ENCODE peak calls at places on chromosome 18, in six cellular contexts. One of them, this sample, is unnamed.
A peak's percentile ranks its signal among the peaks of the same experiment; 100 is the strongest.

GRCh38 chr18:74376523-74376922 is 60.9 kb downstream of the C18orf63 start:
- DNase-seq in T-helper 1 cell: no peak
- DNase-seq in kidney: no peak
- DNase-seq in stimulated activated naive B cell treated with anti-CD40 and anti-IgM and Interleukin-4, amounts not matched to agents 10 μg/mL and 1 μg/mL and 100 μg/mL, for 72 hours: no peak
- DNase-seq in NCI-H774: no peak
- DNase-seq in spleen: no peak
- DNase-seq in this sample: no peak

GRCh38 chr18:77321823-77322805 is 72.5 kb downstream of the GALR1 start:
- DNase-seq in T-helper 1 cell: no peak
- DNase-seq in kidney: no peak
- DNase-seq in stimulated activated naive B cell treated with anti-CD40 and anti-IgM and Interleukin-4, amounts not matched to agents 10 μg/mL and 1 μg/mL and 100 μg/mL, for 72 hours: no peak
- DNase-seq in NCI-H774: no peak
- DNase-seq in spleen: no peak
- DNase-seq in this sample: no peak

GRCh38 chr18:23871410-23871809 is 143.1 kb upstream of the TTC39C start:
- DNase-seq in T-helper 1 cell: peak; percentile 67
- DNase-seq in kidney: no peak
- DNase-seq in stimulated activated naive B cell treated with anti-CD40 and anti-IgM and Interleukin-4, amounts not matched to agents 10 μg/mL and 1 μg/mL and 100 μg/mL, for 72 hours: peak; percentile 49
- DNase-seq in NCI-H774: no peak
- DNase-seq in spleen: peak; percentile 85
- DNase-seq in this sample: no peak

GRCh38 chr18:7338846-7339245 is 108.0 kb downstream of the LRRC30 start:
- DNase-seq in T-helper 1 cell: no peak
- DNase-seq in kidney: no peak
- DNase-seq in stimulated activated naive B cell treated with anti-CD40 and anti-IgM and Interleukin-4, amounts not matched to agents 10 μg/mL and 1 μg/mL and 100 μg/mL, for 72 hours: no peak
- DNase-seq in NCI-H774: no peak
- DNase-seq in spleen: no peak
- DNase-seq in this sample: no peak

GRCh38 chr18:3599235-3599634 is 149.3 kb downstream of the TGIF1 start:
- DNase-seq in T-helper 1 cell: no peak
- DNase-seq in kidney: no peak
- DNase-seq in stimulated activated naive B cell treated with anti-CD40 and anti-IgM and Interleukin-4, amounts not matched to agents 10 μg/mL and 1 μg/mL and 100 μg/mL, for 72 hours: no peak
- DNase-seq in NCI-H774: no peak
- DNase-seq in spleen: no peak
- DNase-seq in this sample: no peak

GRCh38 chr18:32612651-32613050 is 142.0 kb upstream of the GAREM1 start:
- DNase-seq in T-helper 1 cell: no peak
- DNase-seq in kidney: no peak
- DNase-seq in stimulated activated naive B cell treated with anti-CD40 and anti-IgM and Interleukin-4, amounts not matched to agents 10 μg/mL and 1 μg/mL and 100 μg/mL, for 72 hours: no peak
- DNase-seq in NCI-H774: peak; percentile 5
- DNase-seq in spleen: no peak
- DNase-seq in this sample: no peak

GRCh38 chr18:79797518-79798345 is at the start of gene KCNG2:
- DNase-seq in T-helper 1 cell: no peak
- DNase-seq in kidney: peak; percentile 68
- DNase-seq in stimulated activated naive B cell treated with anti-CD40 and anti-IgM and Interleukin-4, amounts not matched to agents 10 μg/mL and 1 μg/mL and 100 μg/mL, for 72 hours: no peak
- DNase-seq in NCI-H774: no peak
- DNase-seq in spleen: peak; percentile 87
- DNase-seq in this sample: peak; percentile 81

GRCh38 chr18:596288-596881 is 403 bp upstream of the CLUL1 start:
- DNase-seq in T-helper 1 cell: no peak
- DNase-seq in kidney: peak; percentile 87
- DNase-seq in stimulated activated naive B cell treated with anti-CD40 and anti-IgM and Interleukin-4, amounts not matched to agents 10 μg/mL and 1 μg/mL and 100 μg/mL, for 72 hours: peak; percentile 8
- DNase-seq in NCI-H774: peak; percentile 65
- DNase-seq in spleen: no peak
- DNase-seq in this sample: no peak

GRCh38 chr18:52288403-52289004 is 51.5 kb upstream of the DCC start:
- DNase-seq in T-helper 1 cell: no peak
- DNase-seq in kidney: no peak
- DNase-seq in stimulated activated naive B cell treated with anti-CD40 and anti-IgM and Interleukin-4, amounts not matched to agents 10 μg/mL and 1 μg/mL and 100 μg/mL, for 72 hours: no peak
- DNase-seq in NCI-H774: peak; percentile 10
- DNase-seq in spleen: no peak
- DNase-seq in this sample: no peak

GRCh38 chr18:47844828-47845227 is 85.6 kb downstream of the SMAD2 start:
- DNase-seq in T-helper 1 cell: no peak
- DNase-seq in kidney: no peak
- DNase-seq in stimulated activated naive B cell treated with anti-CD40 and anti-IgM and Interleukin-4, amounts not matched to agents 10 μg/mL and 1 μg/mL and 100 μg/mL, for 72 hours: no peak
- DNase-seq in NCI-H774: no peak
- DNase-seq in spleen: no peak
- DNase-seq in this sample: no peak

GRCh38 chr18:74373428-74373827 is 57.8 kb downstream of the C18orf63 start:
- DNase-seq in T-helper 1 cell: peak; percentile 56
- DNase-seq in kidney: no peak
- DNase-seq in stimulated activated naive B cell treated with anti-CD40 and anti-IgM and Interleukin-4, amounts not matched to agents 10 μg/mL and 1 μg/mL and 100 μg/mL, for 72 hours: no peak
- DNase-seq in NCI-H774: no peak
- DNase-seq in spleen: no peak
- DNase-seq in this sample: no peak

GRCh38 chr18:51151568-51152511 is 45.6 kb downstream of the MEX3C start:
- DNase-seq in T-helper 1 cell: peak; percentile 52
- DNase-seq in kidney: no peak
- DNase-seq in stimulated activated naive B cell treated with anti-CD40 and anti-IgM and Interleukin-4, amounts not matched to agents 10 μg/mL and 1 μg/mL and 100 μg/mL, for 72 hours: peak; percentile 76
- DNase-seq in NCI-H774: no peak
- DNase-seq in spleen: peak; percentile 91
- DNase-seq in this sample: no peak